ENCODE peak calls at places on chromosome 7, in four cellular contexts. T, X, D and L are unnamed samples.

GRCh38 chr7:102829075-102829474 is 80.3 kb downstream of the FAM185A start:
- DNase-seq in T (no peak), X (no peak), D (no peak), L (no peak)

GRCh38 chr7:70693300-70693689 is 438.6 kb upstream of the GALNT17 start:
- DNase-seq in T (no peak), X (no peak), D (no peak), L (no peak)

GRCh38 chr7:9752033-9752432 is 1221.6 kb upstream of the PHF14 start:
- DNase-seq in T (no peak), X (no peak), D (no peak), L (no peak)

GRCh38 chr7:3301831-3302618 is 973 bp downstream of the SDK1 start:
- DNase-seq in T (no peak), X (peak), D (peak), L (peak)

GRCh38 chr7:151782598-151783448 is 94.1 kb downstream of the PRKAG2 start:
- DNase-seq in T (peak), X (peak), D (peak), L (peak)

GRCh38 chr7:1847260-1848001 is 177.4 kb downstream of the ELFN1 start:
- DNase-seq in T (no peak), X (no peak), D (no peak), L (no peak)

GRCh38 chr7:115911466-115911865 is 119.1 kb downstream of the TFEC start:
- DNase-seq in T (no peak), X (no peak), D (no peak), L (no peak)

GRCh38 chr7:22185559-22185958 is 171.4 kb downstream of the RAPGEF5 start:
- DNase-seq in T (no peak), X (no peak), D (no peak), L (no peak)

GRCh38 chr7:159158125-159158887 is 13.6 kb upstream of the VIPR2 start:
- DNase-seq in T (no peak), X (no peak), D (no peak), L (no peak)

GRCh38 chr7:134761206-134761786 is 18.1 kb upstream of the CALD1 start:
- DNase-seq in T (no peak), X (no peak), D (no peak), L (no peak)

GRCh38 chr7:38318803-38319416 is 45.5 kb upstream of the TARP start:
- DNase-seq in T (peak), X (peak), D (peak), L (peak)

GRCh38 chr7:107258737-107259136 is 89.9 kb downstream of the HBP1 start:
- DNase-seq in T (no peak), X (no peak), D (no peak), L (no peak)

GRCh38 chr7:103540986-103541385 is 95.0 kb upstream of the SLC26A5 start:
- DNase-seq in T (no peak), X (no peak), D (no peak), L (peak)

GRCh38 chr7:132090444-132090843 is 485.8 kb downstream of the PLXNA4 start:
- DNase-seq in T (peak), X (no peak), D (no peak), L (no peak)

GRCh38 chr7:44384586-44385383 is 59.4 kb upstream of the CAMK2B start:
- DNase-seq in T (no peak), X (no peak), D (no peak), L (no peak)

GRCh38 chr7:32648408-32649156 is 153.3 kb downstream of the AVL9 start:
- DNase-seq in T (no peak), X (no peak), D (no peak), L (no peak)

GRCh38 chr7:5695709-5696345 is 85.6 kb downstream of the RNF216 start:
- DNase-seq in T (no peak), X (no peak), D (no peak), L (no peak)

GRCh38 chr7:97470726-97471125 is 261.2 kb upstream of the TAC1 start:
- DNase-seq in T (no peak), X (no peak), D (no peak), L (no peak)

DNA sequence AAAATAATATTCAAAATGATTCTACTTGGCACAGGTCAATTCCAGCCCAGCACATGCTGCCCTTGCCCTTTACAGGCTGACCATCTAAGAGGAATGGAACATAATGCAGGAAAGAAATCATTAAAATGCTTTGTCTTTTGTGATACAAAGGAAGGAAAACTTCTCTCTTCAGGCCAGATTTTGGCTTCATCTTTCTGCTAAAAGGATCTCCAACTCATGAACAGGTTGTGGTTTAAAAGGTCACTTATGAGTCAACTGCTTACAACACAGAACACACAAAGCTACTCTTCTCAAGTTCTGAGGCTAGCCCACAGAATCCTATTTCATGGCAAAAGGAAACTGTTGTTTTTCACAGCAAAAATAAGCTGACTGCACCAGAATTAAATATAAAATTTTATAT is 197.1 kb downstream of the DOCK4 start:
- DNase-seq in T (peak), X (no peak), D (peak), L (peak)
- TF ChIP-seq MYC in T (no peak), X (no peak), D (no peak), L (no peak)

DNA sequence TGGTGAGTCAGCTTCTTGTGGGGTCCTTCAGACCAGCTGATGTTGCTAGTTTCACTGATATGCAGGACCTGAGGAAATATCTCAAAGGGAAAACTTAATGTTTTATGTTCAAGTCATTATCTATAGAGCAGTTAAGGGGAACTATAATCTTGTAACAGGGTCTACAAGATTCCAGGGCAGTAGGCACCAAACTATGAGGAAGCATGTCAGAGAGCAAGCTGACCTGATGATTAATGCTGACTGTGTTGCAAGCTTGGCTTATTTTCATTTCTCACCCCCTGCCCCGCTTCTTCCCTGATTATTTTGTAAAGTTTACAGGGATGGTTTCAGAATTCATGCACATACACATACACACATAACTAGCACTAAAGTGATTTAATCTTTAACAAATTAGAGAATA is 84.3 kb upstream of the CACNA2D1 start:
- DNase-seq in T (peak), X (no peak), D (no peak), L (no peak)
- TF ChIP-seq MYC in T (no peak), X (no peak), D (no peak), L (no peak)

DNA sequence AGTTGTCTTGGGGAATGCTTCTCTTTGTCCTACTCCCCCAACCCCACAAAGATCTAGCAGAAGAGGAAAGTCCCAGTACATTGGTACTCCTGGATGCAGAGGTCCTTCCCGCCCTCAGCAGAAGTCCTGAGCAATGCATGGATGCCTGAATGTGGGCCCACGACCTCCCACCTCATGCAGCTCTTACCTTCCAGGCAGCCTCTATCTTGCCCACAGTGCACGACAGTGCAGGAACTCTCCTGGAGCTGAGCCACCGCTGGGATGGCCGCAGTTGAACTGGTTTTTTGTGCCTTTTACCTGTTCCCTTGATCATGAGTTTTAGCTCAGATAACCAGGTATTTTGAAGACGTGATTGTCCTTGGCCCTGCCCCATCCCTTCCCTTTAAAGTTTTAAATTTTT is 37.9 kb downstream of the LRRC4 start:
- DNase-seq in T (no peak), X (no peak), D (no peak), L (no peak)
- TF ChIP-seq MYC in T (no peak), X (no peak), D (no peak), L (no peak)

GRCh38 chr7:35551682-35552081 is 143.3 kb downstream of the HERPUD2 start:
- DNase-seq in T (no peak), X (no peak), D (no peak), L (no peak)
- TF ChIP-seq MYC in T (no peak), X (no peak), D (no peak), L (no peak)

GRCh38 chr7:15685358-15686181 is 913 bp downstream of the MEOX2 start:
- DNase-seq in T (no peak), X (no peak), D (no peak), L (peak)
- TF ChIP-seq MYC in T (no peak), X (no peak), D (no peak), L (no peak)

GRCh38 chr7:90828601-90829000 is 232.5 kb downstream of the CDK14 start:
- DNase-seq in T (peak), X (no peak), D (no peak), L (no peak)
- TF ChIP-seq MYC in T (no peak), X (no peak), D (no peak), L (no peak)

GRCh38 chr7:130141161-130141857 is 63.9 kb downstream of the TMEM209 start:
- DNase-seq in T (no peak), X (no peak), D (no peak), L (peak)
- TF ChIP-seq MYC in T (no peak), X (no peak), D (no peak), L (no peak)

GRCh38 chr7:112350596-112350995 is 99.7 kb upstream of the IFRD1 start:
- DNase-seq in T (no peak), X (no peak), D (no peak), L (no peak)

GRCh38 chr7:112341464-112341863 is 108.8 kb upstream of the IFRD1 start:
- DNase-seq in T (no peak), X (no peak), D (no peak), L (no peak)

GRCh38 chr7:112347088-112347487 is 103.2 kb upstream of the IFRD1 start:
- DNase-seq in T (no peak), X (no peak), D (no peak), L (no peak)

GRCh38 chr7:112346381-112347060 is 103.7 kb upstream of the IFRD1 start:
- DNase-seq in T (no peak), X (no peak), D (no peak), L (no peak)
- TF ChIP-seq MYC in T (no peak), X (no peak), D (no peak), L (no peak)

DNA sequence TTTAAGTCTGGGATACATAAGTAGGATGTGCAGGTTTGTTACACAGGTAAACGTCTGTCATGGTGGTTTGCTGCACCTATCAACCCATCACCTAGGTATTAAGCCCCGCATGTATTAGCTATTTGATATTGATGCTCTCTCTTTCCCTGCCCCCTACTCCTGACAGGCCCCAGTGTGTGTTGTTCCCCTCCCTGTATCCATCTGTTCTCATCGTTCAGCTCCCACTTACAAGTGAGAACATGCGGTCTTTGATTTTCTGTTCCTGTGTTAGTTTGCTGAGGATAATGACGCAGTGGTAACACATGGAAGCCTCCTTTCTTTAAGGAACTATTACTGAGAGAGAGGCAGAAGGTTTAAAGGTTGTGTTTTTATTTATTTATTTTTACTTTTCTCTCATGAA is 556.5 kb downstream of the GRM8 start:
- DNase-seq in T (no peak), X (no peak), D (no peak), L (no peak)
- TF ChIP-seq MYC in T (no peak), X (no peak), D (no peak), L (no peak)